ENCODE peak calls at places on chromosomes 1 and 21, in seven cellular contexts. G, V, P, O, U, Q and R are unnamed samples.

GRCh38 chr1:8018492-8019228 is 7.4 kb downstream of the ERRFI1 start:
- DNase-seq in Q (no peak), O (no peak), G (no peak), U (no peak), V (no peak), P (no peak), R (no peak)

GRCh38 chr1:19533626-19534025 is 48.3 kb upstream of the CAPZB start:
- DNase-seq in G (no peak), O (no peak), V (no peak), P (no peak), Q (no peak), U (peak; percentile 39), R (no peak)

GRCh38 chr1:89363638-89364536 is at the start of gene GBP6:
- DNase-seq in Q (no peak), G (no peak), O (no peak), P (no peak), V (peak; percentile 46), U (peak; percentile 66), R (no peak)

GRCh38 chr1:205565799-205566198 is 61.3 kb downstream of the CDK18 start:
- DNase-seq in O (no peak), Q (no peak), G (no peak), U (no peak), P (no peak), V (no peak), R (no peak)

GRCh38 chr21:45582128-45582527 is 39.9 kb upstream of the SLC19A1 start:
- DNase-seq in Q (no peak), U (no peak), G (no peak), O (no peak), V (no peak), P (no peak), R (no peak)

GRCh38 chr1:64100791-64101190 is 102.6 kb upstream of the UBE2U start:
- DNase-seq in G (no peak), Q (no peak), V (no peak), O (no peak), P (no peak), U (no peak), R (no peak)

GRCh38 chr1:109622895-109623294 is 3.3 kb downstream of the AMPD2 start:
- DNase-seq in G (no peak), Q (no peak), O (no peak), P (no peak), V (no peak), U (no peak), R (no peak)

GRCh38 chr1:236576004-236576403 is 28.3 kb downstream of the HEATR1 start:
- DNase-seq in P (no peak), U (no peak), V (no peak), O (no peak), G (no peak), Q (no peak), R (no peak)

GRCh38 chr1:66773227-66773626 is 21.0 kb downstream of the DYNLT5 start:
- DNase-seq in U (no peak), Q (no peak), G (no peak), O (no peak), V (no peak), P (no peak), R (no peak)

GRCh38 chr1:210779259-210779658 is 354.7 kb downstream of the KCNH1 start:
- DNase-seq in O (no peak), V (no peak), Q (no peak), P (no peak), U (no peak), G (no peak), R (no peak)

GRCh38 chr1:174990382-174990999 is 9.3 kb upstream of the CACYBP start:
- DNase-seq in Q (peak; percentile 54), V (no peak), P (no peak), G (no peak), O (no peak), U (no peak), R (no peak)

GRCh38 chr1:154906621-154907081 is 29.9 kb downstream of the PMVK start:
- DNase-seq in U (no peak), G (no peak), Q (no peak), P (no peak), V (no peak), O (no peak), R (no peak)

GRCh38 chr1:7539772-7540175 is 231.3 kb upstream of the VAMP3 start:
- DNase-seq in G (no peak), P (no peak), Q (no peak), O (no peak), V (peak; percentile 90), U (peak; percentile 53), R (no peak)

GRCh38 chr1:14590781-14591180 is 7.7 kb upstream of the KAZN start:
- DNase-seq in U (no peak), O (no peak), G (no peak), Q (no peak), V (peak; percentile 39), P (no peak), R (no peak)

GRCh38 chr1:93702102-93702827 is 20.6 kb upstream of the BCAR3 start:
- DNase-seq in U (peak; percentile 74), V (peak; percentile 10), Q (no peak), G (no peak), O (no peak), P (no peak), R (no peak)

GRCh38 chr1:46613661-46614603 is 2.7 kb downstream of the MOB3C start:
- DNase-seq in Q (peak; percentile 59), O (no peak), P (no peak), G (no peak), U (peak; percentile 96), V (peak; percentile 92), R (peak; percentile 78)

GRCh38 chr1:118298397-118298796 is 113.4 kb upstream of the SPAG17 start:
- DNase-seq in U (no peak), Q (no peak), V (no peak), G (no peak), O (no peak), P (no peak), R (no peak)

GRCh38 chr1:93463960-93464359 is 16.0 kb downstream of the FNBP1L start:
- DNase-seq in Q (no peak), P (no peak), U (no peak), V (no peak), O (no peak), G (no peak), R (no peak)

GRCh38 chr1:179164494-179164893 is 65.0 kb downstream of the ABL2 start:
- DNase-seq in G (no peak), O (no peak), P (no peak), Q (peak; percentile 12), V (no peak), U (no peak), R (no peak)